ENCODE peak calls at places on chromosome 19, in five cellular contexts. E is H54; N is AG09319; U is uterus; Y is stimulated activated CD4-positive, alpha-beta T cell treated with anti-CD3 and anti-CD28 coated beads, Interleukin-15, amount 100 ng/mL, for 24 hours. Q is an unnamed sample.

GRCh38 chr19:33177417-33177976 is 16.6 kb upstream of the LRP3 start:
- DNase-seq in E (no peak), N (no peak), U (no peak), Y (no peak), Q (no peak)

GRCh38 chr19:4083677-4084546 is 17.2 kb upstream of the ZBTB7A start:
- DNase-seq in E (no peak), N (no peak), U (no peak), Y (peak), Q (no peak)

GRCh38 chr19:18865973-18866799 is 29.8 kb downstream of the CERS1 start:
- DNase-seq in E (peak), N (no peak), U (peak), Y (peak), Q (peak)

GRCh38 chr19:52739576-52739975 is 4.7 kb upstream of the ZNF611 start:
- DNase-seq in E (no peak), N (no peak), U (no peak), Y (no peak), Q (no peak)

GRCh38 chr19:12800873-12801465 is 631 bp downstream of the PRDX2 start:
- DNase-seq in E (no peak), N (no peak), U (no peak), Y (peak), Q (no peak)

GRCh38 chr19:44767295-44768180 is 10.2 kb upstream of the CBLC start:
- DNase-seq in E (no peak), N (no peak), U (no peak), Y (no peak), Q (no peak)

GRCh38 chr19:294341-294818 is 3.2 kb upstream of the PLPP2 start:
- DNase-seq in E (no peak), N (no peak), U (peak), Y (no peak), Q (no peak)

GRCh38 chr19:1853295-1854031 is 5.2 kb upstream of the REXO1 start:
- DNase-seq in E (peak), N (no peak), U (no peak), Y (peak), Q (peak)

GRCh38 chr19:38731654-38732301 is 12.5 kb downstream of the CAPN12 start:
- DNase-seq in E (no peak), N (no peak), U (no peak), Y (no peak), Q (no peak)

GRCh38 chr19:19459707-19460251 is 54.3 kb downstream of the GATAD2A start:
- DNase-seq in E (peak), N (no peak), U (no peak), Y (peak), Q (peak)

GRCh38 chr19:10290439-10290875 is 705 bp downstream of the ICAM5 start:
- DNase-seq in E (no peak), N (no peak), U (no peak), Y (peak), Q (no peak)

GRCh38 chr19:50728084-50728737 is 5.0 kb downstream of the CLEC11A start:
- DNase-seq in E (no peak), N (peak), U (peak), Y (peak), Q (no peak)

GRCh38 chr19:23402388-23402787 is 7.1 kb upstream of the ZNF91 start:
- DNase-seq in E (no peak), N (no peak), U (no peak), Y (no peak), Q (no peak)

GRCh38 chr19:50324331-50324730 is 4.8 kb downstream of the KCNC3 start:
- DNase-seq in E (no peak), N (no peak), U (no peak), Y (no peak), Q (no peak)

GRCh38 chr19:17086811-17087210 is 11.2 kb downstream of the MYO9B start:
- DNase-seq in E (no peak), N (no peak), U (no peak), Y (no peak), Q (no peak)

GRCh38 chr19:34321735-34322134 is 43.3 kb upstream of the GPI start:
- DNase-seq in E (no peak), N (no peak), U (no peak), Y (no peak), Q (no peak)

GRCh38 chr19:46616631-46617322 is 8.1 kb downstream of the PTGIR start:
- DNase-seq in E (no peak), N (no peak), U (no peak), Y (peak), Q (peak)

GRCh38 chr19:53553865-53554791 is 16.2 kb downstream of the ZNF331 start:
- DNase-seq in E (peak), N (peak), U (peak), Y (peak), Q (peak)

Q was measured in RCC 7860.